ENCODE peak calls at places on chromosomes 7 and 10, in four cellular contexts. F, I, Z and R are unnamed samples.
A peak's percentile ranks its signal among the peaks of the same experiment; 100 is the strongest.

GRCh38 chr10:34290412-34291082 is 524.5 kb downstream of the PARD3 start:
- DNase-seq in F (no peak), Z (no peak), I (peak; percentile 57), R (no peak)

GRCh38 chr7:7909376-7909775 is 59.2 kb upstream of the GLCCI1 start:
- DNase-seq in I (no peak), F (no peak), Z (no peak), R (no peak)

GRCh38 chr7:44236333-44236728 is 35.6 kb downstream of the YKT6 start:
- DNase-seq in F (no peak), I (no peak), Z (no peak), R (no peak)

GRCh38 chr7:15571303-15571878 is 9.6 kb upstream of the AGMO start:
- DNase-seq in I (no peak), Z (no peak), F (no peak), R (no peak)

GRCh38 chr7:74511360-74511759 is 57.7 kb downstream of the GTF2IRD1 start:
- DNase-seq in I (no peak), Z (no peak), F (no peak), R (no peak)

GRCh38 chr10:21501109-21501508 is 24.4 kb downstream of the SKIDA1 start:
- DNase-seq in F (no peak), I (no peak), Z (no peak), R (no peak)

GRCh38 chr7:21999896-22000295 is 54.2 kb upstream of the CDCA7L start:
- DNase-seq in Z (no peak), I (no peak), F (no peak), R (no peak)

GRCh38 chr7:284762-285722 is 4.9 kb upstream of the FOXL3 start:
- DNase-seq in I (no peak), F (peak; percentile 44), Z (peak; percentile 11), R (no peak)

GRCh38 chr7:51010534-51010933 is 227.8 kb upstream of the GRB10 start:
- DNase-seq in F (no peak), Z (no peak), I (no peak), R (no peak)

GRCh38 chr7:51009716-51010496 is 227.2 kb upstream of the GRB10 start:
- DNase-seq in F (peak; percentile 65), I (no peak), Z (peak; percentile 65), R (no peak)

GRCh38 chr7:51005074-51005473 is 222.4 kb upstream of the GRB10 start:
- DNase-seq in Z (no peak), F (no peak), I (no peak), R (no peak)

GRCh38 chr7:51006483-51007235 is 224.0 kb upstream of the GRB10 start:
- DNase-seq in I (no peak), Z (no peak), F (peak; percentile 28), R (no peak)

GRCh38 chr7:51007708-51008505 is 225.2 kb upstream of the GRB10 start:
- DNase-seq in I (no peak), F (peak; percentile 44), Z (no peak), R (no peak)
- H3K27ac ChIP-seq in I (no peak overlapping the region), F (no peak overlapping the region), Z (no peak overlapping the region), R (no peak overlapping the region)

DNA sequence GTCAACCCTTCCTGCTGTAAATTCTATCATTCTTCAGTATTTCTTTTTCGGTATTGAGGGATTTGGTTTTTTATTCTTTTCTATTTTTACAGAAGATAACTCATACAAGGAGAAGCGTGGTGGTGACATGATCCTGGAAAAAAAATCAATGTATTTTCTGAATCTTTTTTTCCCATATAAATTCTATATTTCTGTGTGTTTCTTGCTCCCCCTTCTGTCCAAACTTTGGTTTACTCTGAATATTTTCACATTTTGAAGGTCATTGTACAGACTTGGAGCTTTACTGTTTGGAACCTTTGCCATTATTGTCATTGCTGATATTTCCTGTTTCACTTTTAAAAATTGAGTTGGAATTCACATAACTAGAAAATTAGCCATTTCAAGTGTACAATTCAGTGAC is 246.3 kb downstream of the REEP3 start:
- DNase-seq in I (no peak), Z (no peak), F (no peak), R (no peak)
- TF ChIP-seq CTCF in I (peak; percentile 49), Z (peak; percentile 58), F (peak; percentile 40), R (no peak)

GRCh38 chr7:18653381-18654155 is 158.0 kb downstream of the HDAC9 start:
- DNase-seq in Z (no peak), F (no peak), I (no peak), R (no peak)
- H3K9me3 ChIP-seq in Z (no peaks in the 10 kb centered on the region), F (no peaks in the 10 kb centered on the region), I (no peaks in the 10 kb centered on the region), R (no peaks in the 10 kb centered on the region)

DNA sequence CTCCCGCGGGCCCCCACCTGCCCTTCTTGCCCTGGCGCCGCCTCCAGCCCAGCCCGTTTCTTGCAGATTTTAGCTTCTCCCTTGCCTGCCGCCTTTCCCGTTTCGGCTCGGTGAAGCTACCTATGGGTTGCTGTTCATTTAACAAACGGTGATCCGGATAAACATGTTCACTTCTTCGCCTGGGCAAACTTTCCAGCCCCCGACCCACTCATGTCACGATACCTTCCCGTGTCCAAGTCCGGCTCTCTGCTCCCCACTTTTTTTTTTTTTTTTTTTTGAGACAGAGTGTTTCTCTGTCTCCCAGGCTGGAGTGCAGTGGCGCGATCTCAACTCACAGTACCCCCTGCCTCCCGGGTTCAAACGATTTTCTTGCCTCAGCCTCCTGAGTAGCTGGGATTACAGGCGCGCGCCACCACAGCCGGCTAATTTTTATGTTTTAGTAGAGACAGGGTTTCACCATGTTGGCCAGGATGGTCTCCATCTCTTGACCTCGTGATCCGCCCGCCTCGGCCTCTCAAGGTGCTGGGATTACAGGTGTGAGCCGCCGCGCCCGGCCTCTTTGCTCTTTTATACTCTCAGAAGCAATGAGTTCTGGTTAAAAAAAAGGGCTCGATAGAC is 959 bp upstream of the ZNF438 start:
- DNase-seq in I (no peak), F (peak; percentile 69), Z (no peak), R (no peak)
- H3K27ac ChIP-seq in I (peak overlapping the region; percentile 100), F (peak overlapping the region; percentile 100), Z (peak overlapping the region; percentile 100), R (peak overlapping the region; percentile 91)

DNA sequence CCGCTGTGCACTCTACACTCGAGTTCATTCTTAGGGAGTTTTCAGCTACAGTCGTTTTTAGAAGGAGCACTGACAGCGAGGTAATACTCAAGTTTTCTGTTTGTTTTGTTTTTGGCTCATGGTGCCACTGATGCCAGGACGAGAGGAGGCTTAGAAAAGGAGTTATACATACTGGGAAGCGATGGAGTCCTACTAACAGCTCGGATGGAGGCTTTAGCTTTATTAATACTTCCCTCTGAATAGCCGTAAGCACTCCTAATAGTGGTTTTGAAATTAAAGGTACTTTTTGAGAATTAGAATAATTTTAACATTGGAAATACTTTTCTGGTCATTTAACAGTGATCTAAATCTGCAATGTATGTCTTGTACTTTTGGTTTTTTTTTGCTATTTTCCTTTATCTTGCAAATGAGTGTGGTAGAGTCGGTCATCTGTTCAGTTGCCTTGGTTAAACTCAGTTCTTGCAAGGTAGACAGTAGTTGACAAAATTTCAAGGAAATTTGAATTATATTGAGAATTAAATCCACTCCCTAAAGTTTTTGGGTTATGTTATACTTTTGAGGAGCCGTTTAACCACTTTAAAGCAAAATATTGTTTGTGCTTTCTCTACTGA is 1.4 kb downstream of the HBP1 start:
- DNase-seq in I (no peak), Z (no peak), F (no peak), R (no peak)
- TF ChIP-seq CTCF in I (no peak), Z (no peak), F (no peak), R (no peak)

GRCh38 chr10:131840788-131841118 is 60.1 kb upstream of the PPP2R2D start:
- DNase-seq in Z (no peak), I (no peak), F (no peak), R (no peak)

GRCh38 chr10:131841131-131841661 is 59.6 kb upstream of the PPP2R2D start:
- DNase-seq in F (peak; percentile 60), Z (no peak), I (no peak), R (no peak)

GRCh38 chr10:131843089-131843595 is 57.7 kb upstream of the PPP2R2D start:
- DNase-seq in Z (no peak), F (peak; percentile 52), I (no peak), R (no peak)

GRCh38 chr10:131842351-131843088 is 58.3 kb upstream of the PPP2R2D start:
- DNase-seq in I (no peak), Z (no peak), F (peak; percentile 33), R (no peak)

DNA sequence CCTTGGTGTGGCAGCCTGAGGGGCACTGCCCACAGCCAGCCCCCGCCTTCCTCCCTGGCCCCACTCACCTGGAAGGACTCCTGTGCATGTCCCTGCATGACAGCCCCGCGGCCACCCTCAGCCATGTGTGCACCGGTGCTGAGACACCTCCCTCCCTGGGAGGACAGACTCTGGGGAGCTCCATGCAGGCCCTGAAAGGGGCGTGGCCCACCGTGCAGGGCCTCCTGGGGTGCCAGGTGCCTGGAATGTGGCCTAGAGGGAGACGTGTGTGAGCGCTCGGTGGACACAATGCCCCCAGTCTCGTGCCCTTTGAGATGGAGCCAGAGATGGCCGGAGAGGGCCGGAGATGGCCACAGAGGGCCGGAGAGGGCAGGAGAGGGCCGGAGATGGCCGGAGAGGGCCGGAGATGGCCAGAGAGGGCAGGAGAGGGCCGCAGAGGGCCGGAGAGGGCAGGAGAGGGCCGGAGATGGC is 59.1 kb upstream of the PPP2R2D start:
- DNase-seq in I (no peak), F (no peak), Z (no peak), R (no peak)
- H3K9me3 ChIP-seq in I (no peaks in the 10 kb centered on the region), F (no peaks in the 10 kb centered on the region), Z (no peaks in the 10 kb centered on the region), R (no peaks in the 10 kb centered on the region)

GRCh38 chr10:33284945-33285344 is 49.5 kb downstream of the NRP1 start:
- DNase-seq in F (no peak), I (no peak), Z (no peak), R (no peak)
- H3K27ac ChIP-seq in F (no peak overlapping the region), I (peak overlapping the region; percentile 36), Z (peak overlapping the region; percentile 61), R (no peak overlapping the region)

GRCh38 chr10:102393411-102394078 is 2.0 kb upstream of the NFKB2 start:
- DNase-seq in F (no peak), Z (peak; percentile 24), I (no peak), R (no peak)
- TF ChIP-seq CTCF in F (peak; percentile 95), Z (peak; percentile 96), I (no peak), R (peak; percentile 87)